ENCODE peak calls at places on chromosomes 12 and 14, in four cellular contexts. K is SK-N-MC; B is GM04503; R is activated effector memory CD4-positive, alpha-beta T cell treated with Interleukin-2 at 50 U/mL for 16 hours. S is an unnamed sample.

GRCh38 chr14:79514700-79515099 is 696.6 kb downstream of the DIO2 start:
- DNase-seq in K (no peak), R (no peak), B (peak; percentile 5), S (no peak)

GRCh38 chr14:100837812-100838170 is 11.9 kb downstream of the MEG3 start:
- DNase-seq in K (no peak), B (no peak), R (no peak), S (no peak)

GRCh38 chr12:60529723-60530122 is 933.9 kb downstream of the SLC16A7 start:
- DNase-seq in R (no peak), K (no peak), B (no peak), S (no peak)

GRCh38 chr12:50026691-50027090 is 1.4 kb upstream of the RACGAP1 start:
- DNase-seq in B (no peak), R (no peak), K (no peak), S (no peak)

GRCh38 chr14:28765907-28766504 is 581 bp upstream of the FOXG1 start:
- DNase-seq in R (no peak), B (no peak), K (no peak), S (no peak)

GRCh38 chr12:53483225-53483978 is 15.9 kb downstream of the MAP3K12 start:
- DNase-seq in R (no peak), K (no peak), B (no peak), S (no peak)

GRCh38 chr14:80215756-80216581 is 4.7 kb upstream of the DIO2 start:
- DNase-seq in B (no peak), R (no peak), K (no peak), S (no peak)

GRCh38 chr14:62133776-62134175 is 371.6 kb downstream of the SNAPC1 start:
- DNase-seq in R (no peak), B (no peak), K (peak; percentile 32), S (no peak)

GRCh38 chr12:48031135-48031960 is 27.1 kb upstream of the COL2A1 start:
- DNase-seq in R (no peak), K (no peak), B (no peak), S (no peak)

GRCh38 chr14:90281766-90282165 is 25.4 kb downstream of the PSMC1 start:
- DNase-seq in B (no peak), K (no peak), R (no peak), S (no peak)

GRCh38 chr12:7017870-7018349 is 366 bp downstream of the LPCAT3 start:
- DNase-seq in R (no peak), B (no peak), K (peak; percentile 6), S (no peak)

GRCh38 chr12:111446044-111446581 is 40.4 kb downstream of the SH2B3 start:
- DNase-seq in R (no peak), B (no peak), K (no peak), S (no peak)

GRCh38 chr14:87567926-87568325 is 425.1 kb downstream of the GALC start:
- DNase-seq in B (no peak), R (no peak), K (no peak), S (no peak)

GRCh38 chr14:65191716-65192115 is 89.4 kb upstream of the MAX start:
- DNase-seq in B (no peak), K (no peak), R (no peak), S (no peak)

GRCh38 chr14:104031384-104031783 is 54.1 kb upstream of the ASPG start:
- DNase-seq in K (no peak), B (no peak), R (no peak), S (no peak)